ENCODE peak calls at places on chromosomes 7 and 10, in ten cellular contexts. D, K, V, A, O, W, F, Z, Q and R are unnamed samples.

GRCh38 chr10:24418532-24418931 is 209.6 kb downstream of the KIAA1217 start:
- DNase-seq in A (no peak), O (no peak), V (no peak), D (peak), W (no peak), Z (no peak), K (no peak), F (no peak), Q (no peak), R (no peak)

GRCh38 chr7:28581351-28581750 is 169.0 kb downstream of the CREB5 start:
- DNase-seq in W (no peak), Z (no peak), A (no peak), D (no peak), V (no peak), Q (no peak), O (no peak), F (no peak), K (no peak), R (no peak)

GRCh38 chr7:64463636-64464375 is 99.1 kb downstream of the ZNF680 start:
- DNase-seq in W (peak), A (peak), F (peak), O (no peak), D (peak), Z (no peak), Q (no peak), V (peak), K (peak), R (no peak)

GRCh38 chr10:35195361-35196306 is 69.0 kb downstream of the CREM start:
- DNase-seq in D (peak), O (peak), K (peak), Q (peak), F (peak), Z (peak), V (peak), A (no peak), W (peak), R (peak)

GRCh38 chr7:129949292-129950133 is 3.2 kb downstream of the UBE2H start:
- DNase-seq in A (peak), F (no peak), O (no peak), W (no peak), V (peak), D (peak), Q (no peak), Z (no peak), K (peak), R (no peak)

GRCh38 chr7:151631149-151631967 is 111.7 kb upstream of the RHEB start:
- DNase-seq in O (peak), W (no peak), Q (no peak), K (peak), D (no peak), V (no peak), Z (no peak), F (no peak), A (no peak), R (no peak)

GRCh38 chr10:121127151-121127906 is 276.2 kb downstream of the WDR11 start:
- DNase-seq in O (no peak), K (no peak), F (no peak), W (no peak), D (no peak), Q (no peak), Z (no peak), V (no peak), A (no peak), R (no peak)

GRCh38 chr7:151095123-151095797 is 9.0 kb downstream of the AGAP3 start:
- DNase-seq in A (no peak), V (no peak), O (no peak), K (no peak), Z (no peak), F (no peak), D (no peak), W (no peak), Q (no peak), R (no peak)

GRCh38 chr7:46871516-46871915 is 710.4 kb downstream of the TNS3 start:
- DNase-seq in F (no peak), V (no peak), K (no peak), Z (no peak), W (no peak), O (no peak), D (no peak), A (no peak), Q (no peak), R (no peak)

GRCh38 chr7:1777122-1777521 is 107.0 kb downstream of the ELFN1 start:
- DNase-seq in Q (no peak), D (no peak), W (no peak), F (no peak), O (no peak), Z (no peak), A (peak), K (no peak), V (no peak), R (no peak)

GRCh38 chr7:22851140-22851539 is 28.5 kb upstream of the TOMM7 start:
- DNase-seq in D (no peak), A (no peak), O (no peak), W (no peak), Z (no peak), F (no peak), K (no peak), V (no peak), Q (no peak), R (no peak)

GRCh38 chr10:4354382-4354812 is 471.6 kb upstream of the AKR1E2 start:
- DNase-seq in Q (no peak), A (no peak), F (no peak), Z (no peak), V (no peak), D (no peak), W (no peak), K (no peak), O (no peak), R (no peak)

GRCh38 chr7:45591101-45591906 is 17.1 kb downstream of the ADCY1 start:
- DNase-seq in W (no peak), A (no peak), D (no peak), K (no peak), V (no peak), Z (no peak), O (no peak), F (no peak), Q (no peak), R (no peak)

GRCh38 chr7:3128857-3129256 is 85.2 kb upstream of the CARD11 start:
- DNase-seq in O (no peak), Z (no peak), F (no peak), W (no peak), K (no peak), D (no peak), A (no peak), V (no peak), Q (no peak), R (no peak)

GRCh38 chr7:124459101-124460052 is 306.2 kb downstream of the GPR37 start:
- DNase-seq in A (no peak), D (peak), Q (no peak), Z (no peak), O (no peak), V (no peak), W (no peak), K (no peak), F (no peak), R (no peak)

GRCh38 chr10:118595598-118596425 is at the start of gene PRLHR:
- DNase-seq in A (no peak), F (no peak), Q (no peak), Z (no peak), V (peak), W (no peak), D (peak), K (no peak), O (no peak), R (no peak)

GRCh38 chr7:101536232-101536631 is 92.9 kb downstream of the MYL10 start:
- DNase-seq in V (no peak), A (no peak), O (no peak), F (no peak), D (no peak), W (no peak), Z (no peak), K (no peak), Q (no peak), R (peak)

GRCh38 chr7:113915991-113916390 is 2.8 kb downstream of the PPP1R3A start:
- DNase-seq in V (no peak), W (no peak), F (no peak), K (no peak), Q (no peak), A (no peak), O (no peak), Z (no peak), D (no peak), R (no peak)

GRCh38 chr7:110119883-110120581 is 970.9 kb upstream of the LRRN3 start:
- DNase-seq in Q (no peak), A (peak), D (no peak), W (no peak), V (no peak), O (no peak), Z (no peak), F (no peak), K (no peak), R (no peak)

GRCh38 chr7:42096681-42097637 is 140.1 kb downstream of the GLI3 start:
- DNase-seq in W (no peak), V (no peak), A (no peak), O (no peak), Z (no peak), F (no peak), K (no peak), Q (no peak), D (peak), R (no peak)

GRCh38 chr7:17447728-17448478 is 149.5 kb downstream of the AHR start:
- DNase-seq in A (no peak), Z (no peak), W (no peak), F (no peak), Q (no peak), O (no peak), D (no peak), K (no peak), V (no peak), R (no peak)

GRCh38 chr10:93403741-93404354 is 78.3 kb downstream of the MYOF start:
- DNase-seq in Q (no peak), D (no peak), O (no peak), Z (no peak), K (no peak), V (no peak), A (no peak), W (no peak), F (no peak), R (no peak)

GRCh38 chr10:132764108-132764507 is 21.8 kb downstream of the NKX6-2 start:
- DNase-seq in D (no peak), Z (no peak), O (no peak), Q (no peak), A (no peak), F (no peak), V (no peak), K (no peak), W (no peak), R (no peak)